ENCODE peak calls at places on chromosomes 13 and 19, in four cellular contexts. N is K562, F is GM12878, L is HepG2. E is an unnamed sample.

GRCh38 chr19:17947815-17948473 is 15.1 kb downstream of the CCDC124 start:
- DNase-seq in N (peak; percentile 96), F (no peak), L (peak; percentile 85), E (peak; percentile 87)

GRCh38 chr13:59094149-59094548 is 1069.6 kb downstream of the DIAPH3 start:
- DNase-seq in N (no peak), F (no peak), L (no peak), E (no peak)

GRCh38 chr13:52127783-52128702 is 830 bp downstream of the NEK5 start:
- DNase-seq in N (peak; percentile 63), F (peak; percentile 13), L (peak; percentile 68), E (peak; percentile 41)

GRCh38 chr19:2592824-2593223 is 109.7 kb downstream of the GNG7 start:
- DNase-seq in N (no peak), F (no peak), L (no peak), E (no peak)

GRCh38 chr19:12687496-12688196 is at the start of gene GNG14:
- DNase-seq in N (no peak), F (no peak), L (no peak), E (no peak)

GRCh38 chr13:49220856-49221614 is 897 bp downstream of the MLNR start:
- DNase-seq in N (no peak), F (no peak), L (no peak), E (no peak)

GRCh38 chr13:89279374-89279773 is 1608.2 kb downstream of the SLITRK5 start:
- DNase-seq in N (no peak), F (no peak), L (no peak), E (no peak)

GRCh38 chr13:20400774-20401173 is 124.9 kb downstream of the CRYL1 start:
- DNase-seq in N (no peak), F (no peak), L (no peak), E (no peak)

GRCh38 chr13:80755925-80756324 is 415.0 kb upstream of the SPRY2 start:
- DNase-seq in N (no peak), F (no peak), L (no peak), E (no peak)

GRCh38 chr19:44748426-44749254 is at the start of gene BCL3:
- DNase-seq in N (peak; percentile 72), F (no peak), L (no peak), E (no peak)

GRCh38 chr13:48403151-48403631 is 9.7 kb downstream of the LPAR6 start:
- DNase-seq in N (no peak), F (peak; percentile 40), L (no peak), E (no peak)

GRCh38 chr19:30001794-30002193 is 59.8 kb downstream of the URI1 start:
- DNase-seq in N (no peak), F (no peak), L (peak; percentile 3), E (no peak)

GRCh38 chr13:36030670-36031331 is 100.4 kb downstream of the DCLK1 start:
- DNase-seq in N (no peak), F (no peak), L (no peak), E (no peak)

GRCh38 chr19:57829316-57829715 is 783 bp upstream of the ZNF587B start:
- DNase-seq in N (no peak), F (no peak), L (peak; percentile 59), E (no peak)

GRCh38 chr19:53183146-53183545 is 10.0 kb downstream of the ZNF665 start:
- DNase-seq in N (no peak), F (no peak), L (no peak), E (no peak)

GRCh38 chr13:69035771-69036170 is 1071.9 kb upstream of the ATXN8OS start:
- DNase-seq in N (no peak), F (no peak), L (no peak), E (no peak)

GRCh38 chr13:51801631-51802099 is 2.3 kb downstream of the DHRS12 start:
- DNase-seq in N (no peak), F (no peak), L (no peak), E (no peak)

GRCh38 chr19:43778651-43779050 is 2.1 kb downstream of the KCNN4 start:
- DNase-seq in N (no peak), F (no peak), L (no peak), E (no peak)

GRCh38 chr19:18479964-18480723 is 41.7 kb downstream of the ELL start:
- DNase-seq in N (no peak), F (no peak), L (no peak), E (no peak)

GRCh38 chr19:367561-367960 is 23.0 kb upstream of the MIER2 start:
- DNase-seq in N (no peak), F (no peak), L (no peak), E (no peak)

GRCh38 chr13:94050686-94051085 is 428.8 kb downstream of the DCT start:
- DNase-seq in N (no peak), F (no peak), L (no peak), E (no peak)

GRCh38 chr19:6800991-6801396 is 28.5 kb downstream of the VAV1 start:
- DNase-seq in N (no peak), F (no peak), L (peak; percentile 19), E (no peak)

GRCh38 chr19:17834350-17835181 is 13.2 kb downstream of the JAK3 start:
- DNase-seq in N (peak; percentile 44), F (no peak), L (no peak), E (no peak)

GRCh38 chr13:42214445-42214844 is 57.5 kb upstream of the AKAP11 start:
- DNase-seq in N (no peak), F (no peak), L (no peak), E (no peak)

GRCh38 chr13:23817833-23818232 is 71.4 kb downstream of the MIPEP start:
- DNase-seq in N (no peak), F (no peak), L (no peak), E (no peak)
- TF ChIP-seq SP1 in N (no peak), F (no peak), L (no peak), E (no peak)

GRCh38 chr13:26529441-26529840 is 28.0 kb upstream of the WASF3 start:
- DNase-seq in N (peak; percentile 20), F (no peak), L (peak; percentile 15), E (peak; percentile 43)
- TF ChIP-seq CBX5 in N (no peak), F (no peak), L (no peak), E (no peak)

GRCh38 chr19:4229179-4229931 is at the start of gene EBI3:
- DNase-seq in N (peak; percentile 78), F (peak; percentile 88), L (no peak), E (no peak)
- TF ChIP-seq SP1 in N (no peak), F (peak; percentile 65), L (no peak), E (no peak)

GRCh38 chr19:50798943-50799851 is 9.0 kb downstream of the ACP4 start:
- DNase-seq in N (no peak), F (no peak), L (no peak), E (no peak)

GRCh38 chr19:50808856-50809255 is 14.7 kb downstream of the KLK1 start:
- DNase-seq in N (no peak), F (no peak), L (no peak), E (no peak)

GRCh38 chr19:50801107-50801506 is 10.9 kb downstream of the ACP4 start:
- DNase-seq in N (no peak), F (no peak), L (no peak), E (no peak)

GRCh38 chr19:50804420-50805272 is 14.4 kb downstream of the ACP4 start:
- DNase-seq in N (peak; percentile 95), F (peak; percentile 91), L (peak; percentile 96), E (peak; percentile 96)

DNA sequence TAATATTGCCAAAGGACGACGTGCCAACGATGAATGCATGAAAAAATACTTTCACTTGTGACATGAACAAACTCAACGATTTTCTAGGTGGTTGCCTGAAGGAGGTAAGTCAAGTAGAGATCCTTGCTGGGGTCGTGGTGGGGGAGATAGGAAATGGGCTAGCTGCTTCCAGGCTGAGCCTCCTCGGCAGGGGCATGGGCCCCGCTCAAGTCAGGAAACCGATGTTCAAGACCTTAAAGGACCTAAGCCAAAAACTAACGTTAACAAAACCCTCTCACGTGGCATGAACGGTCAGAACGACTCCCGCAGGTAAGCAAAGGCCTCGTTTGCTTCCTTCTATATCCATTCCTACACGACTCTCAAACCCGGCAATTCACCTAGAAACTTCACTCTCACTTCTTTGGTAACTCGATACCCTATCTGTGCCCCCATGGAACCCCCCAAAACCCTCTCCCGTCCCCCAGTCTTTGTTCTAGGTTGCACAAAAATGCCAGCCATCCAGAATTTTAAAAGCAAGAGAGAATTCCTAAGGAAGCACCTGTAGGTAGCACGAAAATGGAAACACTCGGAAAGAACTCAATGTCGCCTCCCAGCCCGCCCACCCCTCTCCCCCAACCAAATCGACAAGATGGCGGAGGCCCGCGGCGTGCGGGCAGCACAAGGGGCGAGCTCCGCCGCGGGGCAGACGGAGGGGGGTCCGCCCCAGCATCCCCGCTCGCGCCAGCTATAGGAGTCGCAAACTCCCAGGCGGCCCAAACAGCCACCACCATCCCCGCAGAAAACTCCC is 13.6 kb downstream of the ACP4 start:
- DNase-seq in N (peak; percentile 83), F (no peak), L (no peak), E (no peak)
- TF ChIP-seq CBX5 in N (no peak), F (no peak), L (no peak), E (no peak)

DNA sequence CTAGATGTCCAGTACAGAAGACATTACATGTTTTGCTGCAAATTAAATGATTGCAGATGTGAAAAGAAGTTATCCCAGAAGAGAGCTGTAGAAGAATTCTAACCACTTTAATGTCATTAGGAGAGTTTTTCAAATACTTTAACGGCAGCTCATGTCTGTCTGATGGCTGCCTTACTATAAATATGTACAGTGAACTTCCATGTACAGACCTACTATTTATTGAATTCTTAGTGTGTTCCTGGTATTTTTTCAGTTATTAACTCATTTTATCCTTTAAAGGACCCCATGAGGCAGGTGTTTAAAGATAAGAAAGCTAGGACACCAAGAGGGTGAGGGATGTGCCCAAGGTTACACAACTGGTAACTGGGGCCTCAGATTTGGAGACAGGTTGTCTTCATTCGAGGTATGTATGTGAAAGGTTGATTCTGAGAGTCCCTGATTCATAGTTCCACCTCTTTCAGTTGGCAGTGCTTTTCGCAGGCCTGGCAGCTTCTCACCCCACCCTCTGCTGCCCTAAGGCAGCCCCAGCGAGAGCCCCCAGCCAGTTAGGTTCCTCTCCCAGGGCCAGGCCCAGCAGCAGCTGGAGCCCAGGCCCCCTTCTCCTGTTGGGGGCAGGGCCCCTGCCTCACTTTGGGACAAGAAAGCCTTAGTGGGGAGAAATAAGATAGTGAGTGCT is 67.9 kb upstream of the TEX29 start:
- DNase-seq in N (no peak), F (no peak), L (no peak), E (peak; percentile 20)
- TF ChIP-seq SP1 in N (no peak), F (no peak), L (no peak), E (no peak)

GRCh38 chr19:49933643-49934042 is 4.3 kb upstream of the NUP62 start:
- DNase-seq in N (no peak), F (no peak), L (no peak), E (no peak)

GRCh38 chr19:49930483-49931011 is 1.2 kb upstream of the NUP62 start:
- DNase-seq in N (peak; percentile 80), F (no peak), L (no peak), E (no peak)

GRCh38 chr19:49932041-49932451 is 2.7 kb upstream of the NUP62 start:
- DNase-seq in N (no peak), F (no peak), L (no peak), E (no peak)

GRCh38 chr19:49931293-49932040 is 2.2 kb upstream of the NUP62 start:
- DNase-seq in N (no peak), F (no peak), L (no peak), E (no peak)

GRCh38 chr19:49932731-49933131 is 3.4 kb upstream of the NUP62 start:
- DNase-seq in N (no peak), F (no peak), L (no peak), E (no peak)
- TF ChIP-seq CBX5 in N (no peak), F (no peak), L (no peak), E (no peak)

GRCh38 chr13:112444001-112444311 is 67.8 kb downstream of the SPACA7 start:
- DNase-seq in N (peak; percentile 70), F (no peak), L (peak; percentile 44), E (peak; percentile 98)
- TF ChIP-seq SP1 in N (no peak), F (no peak), L (no peak), E (no peak)